ENCODE peak calls at places on chromosomes 1 and 21, in four cellular contexts. One of them, this sample, is unnamed. For H3K4me1, the result is how much of the 10 kb centered on the place peaks cover.

GRCh38 chr1:181324797-181325616 is 158.3 kb upstream of the CACNA1E start:
- DNase-seq in heart left ventricle: no peak
- DNase-seq in Peyer's patch: no peak
- DNase-seq in heart right ventricle: no peak
- DNase-seq in this sample: no peak

GRCh38 chr1:77948841-77949424 is 29.9 kb downstream of the FUBP1 start:
- DNase-seq in heart right ventricle: peak
- DNase-seq in Peyer's patch: no peak
- DNase-seq in heart left ventricle: peak
- DNase-seq in this sample: no peak

GRCh38 chr1:168396940-168397680 is 116.4 kb downstream of the TBX19 start:
- DNase-seq in heart right ventricle: no peak
- DNase-seq in heart left ventricle: no peak
- DNase-seq in Peyer's patch: no peak
- DNase-seq in this sample: no peak

GRCh38 chr1:46639547-46639946 is 22.9 kb upstream of the MOB3C start:
- DNase-seq in Peyer's patch: no peak
- DNase-seq in heart left ventricle: no peak
- DNase-seq in heart right ventricle: no peak
- DNase-seq in this sample: no peak

GRCh38 chr1:232988572-232989040 is 38.2 kb downstream of the NTPCR start:
- DNase-seq in heart left ventricle: no peak
- DNase-seq in heart right ventricle: no peak
- DNase-seq in Peyer's patch: no peak
- DNase-seq in this sample: no peak

GRCh38 chr1:117613249-117613968 is 7.6 kb downstream of the TENT5C start:
- DNase-seq in heart right ventricle: no peak
- DNase-seq in heart left ventricle: no peak
- DNase-seq in Peyer's patch: peak
- DNase-seq in this sample: no peak

GRCh38 chr1:11355594-11356467 is 82.8 kb downstream of the UBIAD1 start:
- DNase-seq in heart left ventricle: no peak
- DNase-seq in heart right ventricle: no peak
- DNase-seq in Peyer's patch: no peak
- DNase-seq in this sample: no peak

GRCh38 chr1:206049293-206049692 is 3.7 kb upstream of the RHEX start:
- DNase-seq in heart right ventricle: no peak
- DNase-seq in heart left ventricle: no peak
- DNase-seq in Peyer's patch: no peak
- DNase-seq in this sample: no peak

GRCh38 chr1:212478467-212479025 is 45.8 kb downstream of the NENF start:
- DNase-seq in Peyer's patch: peak
- DNase-seq in heart right ventricle: no peak
- DNase-seq in heart left ventricle: no peak
- DNase-seq in this sample: no peak

GRCh38 chr1:64161347-64162080 is 41.9 kb upstream of the UBE2U start:
- DNase-seq in Peyer's patch: no peak
- DNase-seq in heart right ventricle: no peak
- DNase-seq in heart left ventricle: no peak
- DNase-seq in this sample: no peak

GRCh38 chr1:205920159-205920558 is 23.1 kb downstream of the SLC26A9 start:
- DNase-seq in Peyer's patch: no peak
- DNase-seq in heart left ventricle: peak
- DNase-seq in heart right ventricle: peak
- DNase-seq in this sample: no peak

GRCh38 chr1:78843111-78843908 is 163.2 kb downstream of the ADGRL4 start:
- DNase-seq in Peyer's patch: no peak
- DNase-seq in heart right ventricle: no peak
- DNase-seq in heart left ventricle: no peak
- DNase-seq in this sample: no peak

GRCh38 chr1:92975551-92976232 is 14.4 kb upstream of the DIPK1A start:
- DNase-seq in heart right ventricle: no peak
- DNase-seq in Peyer's patch: no peak
- DNase-seq in heart left ventricle: no peak
- DNase-seq in this sample: no peak

GRCh38 chr1:145985502-145986439 is 10.6 kb downstream of the TXNIP start:
- DNase-seq in heart left ventricle: peak
- DNase-seq in Peyer's patch: no peak
- DNase-seq in heart right ventricle: peak
- DNase-seq in this sample: no peak

GRCh38 chr1:30798389-30798951 is 40.9 kb upstream of the LAPTM5 start:
- DNase-seq in heart right ventricle: peak
- DNase-seq in heart left ventricle: peak
- DNase-seq in Peyer's patch: no peak
- DNase-seq in this sample: no peak

GRCh38 chr1:206674745-206675175 is 9.9 kb upstream of the MAPKAPK2 start:
- DNase-seq in Peyer's patch: no peak
- DNase-seq in heart left ventricle: peak
- DNase-seq in heart right ventricle: no peak
- DNase-seq in this sample: no peak

GRCh38 chr1:71919812-71920509 is 362.4 kb downstream of the NEGR1 start:
- DNase-seq in heart left ventricle: no peak
- DNase-seq in Peyer's patch: no peak
- DNase-seq in heart right ventricle: no peak
- DNase-seq in this sample: no peak

GRCh38 chr1:40316595-40317393 is at the start of gene COL9A2:
- DNase-seq in heart right ventricle: no peak
- DNase-seq in heart left ventricle: no peak
- DNase-seq in Peyer's patch: no peak
- DNase-seq in this sample: no peak

GRCh38 chr1:226638001-226638601 is 89.5 kb downstream of the STUM start:
- DNase-seq in heart right ventricle: no peak
- DNase-seq in Peyer's patch: peak
- DNase-seq in heart left ventricle: no peak
- DNase-seq in this sample: no peak

GRCh38 chr1:12113433-12114339 is 50.6 kb downstream of the TNFRSF8 start:
- DNase-seq in heart left ventricle: no peak
- DNase-seq in Peyer's patch: no peak
- DNase-seq in heart right ventricle: no peak
- DNase-seq in this sample: no peak

GRCh38 chr1:76054357-76054756 is 20.2 kb upstream of the ST6GALNAC3 start:
- DNase-seq in Peyer's patch: no peak
- DNase-seq in heart left ventricle: no peak
- DNase-seq in heart right ventricle: no peak
- DNase-seq in this sample: no peak

GRCh38 chr1:49013046-49013445 is 236.4 kb upstream of the BEND5 start:
- DNase-seq in heart right ventricle: no peak
- DNase-seq in Peyer's patch: no peak
- DNase-seq in heart left ventricle: no peak
- DNase-seq in this sample: no peak

GRCh38 chr1:192554904-192555303 is 20.7 kb upstream of the RGS1 start:
- DNase-seq in heart right ventricle: no peak
- DNase-seq in heart left ventricle: no peak
- DNase-seq in Peyer's patch: no peak
- DNase-seq in this sample: no peak

GRCh38 chr1:171180671-171181070 is 4.4 kb upstream of the FMO2 start:
- DNase-seq in heart left ventricle: no peak
- DNase-seq in Peyer's patch: no peak
- DNase-seq in heart right ventricle: no peak
- DNase-seq in this sample: no peak

GRCh38 chr1:212752934-212753497 is 38.6 kb downstream of the NSL1 start:
- DNase-seq in Peyer's patch: no peak
- DNase-seq in heart left ventricle: no peak
- DNase-seq in heart right ventricle: no peak
- DNase-seq in this sample: no peak

GRCh38 chr1:196409586-196409985 is 198.7 kb downstream of the KCNT2 start:
- DNase-seq in heart right ventricle: no peak
- DNase-seq in Peyer's patch: no peak
- DNase-seq in heart left ventricle: no peak
- DNase-seq in this sample: no peak

GRCh38 chr21:43598416-43599120 is 60.7 kb downstream of the HSF2BP start:
- DNase-seq in heart left ventricle: no peak
- DNase-seq in heart right ventricle: no peak
- DNase-seq in Peyer's patch: no peak
- DNase-seq in this sample: no peak

GRCh38 chr1:17853241-17853640 is 98.1 kb downstream of the ACTL8 start:
- DNase-seq in Peyer's patch: no peak
- DNase-seq in heart right ventricle: no peak
- DNase-seq in heart left ventricle: no peak
- DNase-seq in this sample: no peak

GRCh38 chr1:243230914-243231313 is 24.2 kb downstream of the CEP170 start:
- DNase-seq in Peyer's patch: no peak
- DNase-seq in heart left ventricle: no peak
- DNase-seq in heart right ventricle: no peak
- DNase-seq in this sample: no peak

GRCh38 chr1:82227696-82228095 is 427.0 kb downstream of the ADGRL2 start:
- DNase-seq in heart left ventricle: no peak
- DNase-seq in heart right ventricle: no peak
- DNase-seq in Peyer's patch: no peak
- DNase-seq in this sample: no peak

GRCh38 chr21:32427958-32428623 is 15.6 kb downstream of the EVA1C start:
- DNase-seq in heart right ventricle: no peak
- DNase-seq in Peyer's patch: no peak
- DNase-seq in heart left ventricle: no peak
- DNase-seq in this sample: no peak

GRCh38 chr1:213369465-213369864 is 318.4 kb downstream of the RPS6KC1 start:
- DNase-seq in Peyer's patch: no peak
- DNase-seq in heart left ventricle: no peak
- DNase-seq in heart right ventricle: no peak
- DNase-seq in this sample: no peak

GRCh38 chr1:75954594-75954993 is 22.4 kb upstream of the ASB17 start:
- DNase-seq in heart right ventricle: no peak
- DNase-seq in Peyer's patch: no peak
- DNase-seq in heart left ventricle: no peak
- DNase-seq in this sample: no peak

GRCh38 chr1:28172690-28173150 is 3.8 kb downstream of the PTAFR start:
- DNase-seq in heart left ventricle: no peak
- DNase-seq in Peyer's patch: no peak
- DNase-seq in heart right ventricle: no peak
- DNase-seq in this sample: no peak
- H3K4me1 ChIP-seq in heart left ventricle: under half
- H3K4me1 ChIP-seq in Peyer's patch: under half
- H3K4me1 ChIP-seq in heart right ventricle: under half
- H3K4me1 ChIP-seq in this sample: under half

DNA sequence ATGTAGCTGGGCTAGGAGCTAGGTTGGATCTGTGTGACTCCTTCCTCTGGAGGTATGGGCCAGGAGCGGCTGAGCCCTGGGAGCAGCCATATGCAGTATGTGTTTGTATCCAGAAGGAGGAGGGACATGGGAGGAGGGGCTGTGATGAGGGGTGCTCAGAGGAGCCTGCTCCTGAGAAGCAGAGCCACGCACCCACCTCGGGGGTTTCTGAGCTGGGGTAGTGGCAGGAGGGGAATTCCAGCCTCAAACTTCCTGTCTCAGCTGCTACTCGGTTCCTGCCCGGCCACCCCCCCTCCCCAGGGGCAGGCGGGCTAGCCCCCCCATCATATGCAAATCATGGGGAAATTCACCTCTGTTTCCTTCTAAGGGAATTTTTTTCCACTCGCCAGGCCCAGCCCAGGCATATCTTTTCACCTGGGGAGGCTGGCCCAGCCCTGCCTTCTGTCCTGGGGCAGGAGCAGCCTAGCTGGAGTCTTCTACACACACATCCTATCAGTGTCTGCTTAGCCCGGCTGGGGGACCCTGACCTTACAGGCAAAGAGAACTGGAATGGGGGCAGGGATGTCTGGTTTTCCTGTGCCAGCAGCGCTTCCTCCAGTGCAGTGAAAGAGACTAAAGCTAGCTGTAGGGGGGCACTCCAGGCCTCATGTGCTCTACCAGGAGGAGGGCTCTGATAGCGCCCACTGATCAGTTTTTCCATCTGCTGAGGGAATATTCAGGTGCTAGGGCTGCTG is 3.0 kb downstream of the ZC3H12A start:
- DNase-seq in heart left ventricle: peak
- DNase-seq in Peyer's patch: peak
- DNase-seq in heart right ventricle: no peak
- DNase-seq in this sample: no peak
- H3K4me1 ChIP-seq in heart left ventricle: half or more
- H3K4me1 ChIP-seq in Peyer's patch: under half
- H3K4me1 ChIP-seq in heart right ventricle: half or more
- H3K4me1 ChIP-seq in this sample: half or more

DNA sequence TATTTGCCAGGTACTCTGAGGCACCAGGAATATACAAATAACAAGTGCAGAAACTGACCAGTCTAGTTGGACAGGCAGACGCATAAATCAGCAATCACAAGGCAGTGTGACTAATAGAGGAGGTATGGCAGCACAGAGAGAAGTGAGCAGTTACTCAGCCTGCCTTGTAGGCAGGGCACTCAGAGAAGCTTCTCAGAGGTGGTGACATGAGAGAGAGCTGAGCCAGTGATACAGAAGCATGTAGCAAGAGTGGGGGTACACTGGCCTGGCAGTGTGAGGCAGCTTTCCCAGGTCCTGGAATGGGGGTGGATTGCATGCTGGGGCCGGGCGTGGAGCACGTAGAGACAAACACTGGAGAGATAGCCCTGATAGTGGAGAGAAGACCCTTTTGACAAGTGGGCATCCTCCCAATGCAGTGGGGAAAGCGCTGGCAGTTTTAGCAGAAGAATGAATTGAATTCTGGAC is 7.8 kb downstream of the PHLDA3 start:
- DNase-seq in Peyer's patch: no peak
- DNase-seq in heart left ventricle: no peak
- DNase-seq in heart right ventricle: no peak
- DNase-seq in this sample: no peak
- H3K4me1 ChIP-seq in Peyer's patch: under half
- H3K4me1 ChIP-seq in heart left ventricle: half or more
- H3K4me1 ChIP-seq in heart right ventricle: half or more
- H3K4me1 ChIP-seq in this sample: half or more

GRCh38 chr1:1601564-1602320 is 1.8 kb upstream of the FNDC10 start:
- DNase-seq in heart left ventricle: no peak
- DNase-seq in heart right ventricle: no peak
- DNase-seq in Peyer's patch: no peak
- DNase-seq in this sample: no peak

GRCh38 chr1:1599030-1599916 is 662 bp downstream of the FNDC10 start:
- DNase-seq in heart right ventricle: no peak
- DNase-seq in Peyer's patch: peak
- DNase-seq in heart left ventricle: no peak
- DNase-seq in this sample: no peak

GRCh38 chr1:1602321-1602931 is 2.5 kb upstream of the FNDC10 start:
- DNase-seq in heart left ventricle: no peak
- DNase-seq in Peyer's patch: no peak
- DNase-seq in heart right ventricle: no peak
- DNase-seq in this sample: no peak

GRCh38 chr1:1599919-1600860 is at the start of gene FNDC10:
- DNase-seq in heart right ventricle: no peak
- DNase-seq in Peyer's patch: peak
- DNase-seq in heart left ventricle: no peak
- DNase-seq in this sample: no peak

GRCh38 chr1:1600861-1601563 is 1.1 kb upstream of the FNDC10 start:
- DNase-seq in heart left ventricle: no peak
- DNase-seq in Peyer's patch: no peak
- DNase-seq in heart right ventricle: no peak
- DNase-seq in this sample: no peak
- H3K4me1 ChIP-seq in heart left ventricle: under half
- H3K4me1 ChIP-seq in Peyer's patch: under half
- H3K4me1 ChIP-seq in heart right ventricle: under half
- H3K4me1 ChIP-seq in this sample: under half